ENCODE peak calls at places on chromosome 16, in four cellular contexts. One of them, this sample, is unnamed.

GRCh38 chr16:15770107-15770506 is 86.7 kb downstream of the MYH11 start:
- DNase-seq in AG10803: no peak
- DNase-seq in T-helper 2 cell: no peak
- DNase-seq in stimulated activated naive CD8-positive, alpha-beta T cell treated with anti-CD3 and anti-CD28 coated beads, Interleukin-15, Interleukin-2, amounts not matched to agents 100 U/mL and 50 U/mL, for 24 hours: no peak
- DNase-seq in this sample: no peak

GRCh38 chr16:3459401-3460090 is 16.1 kb downstream of the NAA60 start:
- DNase-seq in T-helper 2 cell: peak; percentile 16
- DNase-seq in stimulated activated naive CD8-positive, alpha-beta T cell treated with anti-CD3 and anti-CD28 coated beads, Interleukin-15, Interleukin-2, amounts not matched to agents 100 U/mL and 50 U/mL, for 24 hours: no peak
- DNase-seq in AG10803: no peak
- DNase-seq in this sample: peak; percentile 27

GRCh38 chr16:23403547-23403946 is 49.4 kb downstream of the COG7 start:
- DNase-seq in T-helper 2 cell: no peak
- DNase-seq in AG10803: no peak
- DNase-seq in stimulated activated naive CD8-positive, alpha-beta T cell treated with anti-CD3 and anti-CD28 coated beads, Interleukin-15, Interleukin-2, amounts not matched to agents 100 U/mL and 50 U/mL, for 24 hours: no peak
- DNase-seq in this sample: no peak

GRCh38 chr16:4859900-4860255 is 12.6 kb downstream of the UBN1 start:
- DNase-seq in T-helper 2 cell: no peak
- DNase-seq in stimulated activated naive CD8-positive, alpha-beta T cell treated with anti-CD3 and anti-CD28 coated beads, Interleukin-15, Interleukin-2, amounts not matched to agents 100 U/mL and 50 U/mL, for 24 hours: no peak
- DNase-seq in AG10803: no peak
- DNase-seq in this sample: no peak

GRCh38 chr16:71287454-71287853 is 1.7 kb downstream of the CMTR2 start:
- DNase-seq in AG10803: no peak
- DNase-seq in stimulated activated naive CD8-positive, alpha-beta T cell treated with anti-CD3 and anti-CD28 coated beads, Interleukin-15, Interleukin-2, amounts not matched to agents 100 U/mL and 50 U/mL, for 24 hours: no peak
- DNase-seq in T-helper 2 cell: no peak
- DNase-seq in this sample: no peak

GRCh38 chr16:2532494-2533141 is 1.4 kb upstream of the CEMP1 start:
- DNase-seq in T-helper 2 cell: peak; percentile 73
- DNase-seq in stimulated activated naive CD8-positive, alpha-beta T cell treated with anti-CD3 and anti-CD28 coated beads, Interleukin-15, Interleukin-2, amounts not matched to agents 100 U/mL and 50 U/mL, for 24 hours: peak; percentile 70
- DNase-seq in AG10803: peak; percentile 42
- DNase-seq in this sample: no peak

GRCh38 chr16:80899804-80900592 is 95.6 kb upstream of the CDYL2 start:
- DNase-seq in T-helper 2 cell: no peak
- DNase-seq in stimulated activated naive CD8-positive, alpha-beta T cell treated with anti-CD3 and anti-CD28 coated beads, Interleukin-15, Interleukin-2, amounts not matched to agents 100 U/mL and 50 U/mL, for 24 hours: no peak
- DNase-seq in AG10803: peak; percentile 34
- DNase-seq in this sample: no peak

GRCh38 chr16:56606688-56607618 is 1.4 kb upstream of the MT2A start:
- DNase-seq in T-helper 2 cell: peak; percentile 36
- DNase-seq in stimulated activated naive CD8-positive, alpha-beta T cell treated with anti-CD3 and anti-CD28 coated beads, Interleukin-15, Interleukin-2, amounts not matched to agents 100 U/mL and 50 U/mL, for 24 hours: peak; percentile 37
- DNase-seq in AG10803: peak; percentile 99
- DNase-seq in this sample: no peak

GRCh38 chr16:2924901-2925820 is 13.4 kb downstream of the FLYWCH1 start:
- DNase-seq in stimulated activated naive CD8-positive, alpha-beta T cell treated with anti-CD3 and anti-CD28 coated beads, Interleukin-15, Interleukin-2, amounts not matched to agents 100 U/mL and 50 U/mL, for 24 hours: no peak
- DNase-seq in AG10803: no peak
- DNase-seq in T-helper 2 cell: no peak
- DNase-seq in this sample: no peak

GRCh38 chr16:10485698-10486382 is 94.6 kb downstream of the EMP2 start:
- DNase-seq in T-helper 2 cell: no peak
- DNase-seq in stimulated activated naive CD8-positive, alpha-beta T cell treated with anti-CD3 and anti-CD28 coated beads, Interleukin-15, Interleukin-2, amounts not matched to agents 100 U/mL and 50 U/mL, for 24 hours: no peak
- DNase-seq in AG10803: no peak
- DNase-seq in this sample: no peak